ENCODE peak calls at places on chromosomes 16 and 17, in four cellular contexts. C is left ventricle myocardium inferior, B is AG09319, L is dorsolateral prefrontal cortex. F is an unnamed sample.
A peak's percentile ranks its signal among the peaks of the same experiment; 100 is the strongest.

GRCh38 chr16:22075776-22076175 is 16.6 kb upstream of the VWA3A start:
- DNase-seq in L (no peak), C (no peak), B (no peak), F (no peak)

GRCh38 chr17:13594762-13595697 is 6.7 kb downstream of the HS3ST3A1 start:
- DNase-seq in B (peak; percentile 73), L (peak; percentile 75), C (peak; percentile 27), F (peak; percentile 86)

GRCh38 chr17:78124081-78124835 is 4.3 kb downstream of the TMC6 start:
- DNase-seq in B (no peak), C (no peak), L (no peak), F (peak; percentile 57)

GRCh38 chr17:8151641-8152111 is 528 bp downstream of the PER1 start:
- DNase-seq in B (no peak), C (peak; percentile 96), L (peak; percentile 76), F (peak; percentile 80)

GRCh38 chr17:77451894-77452852 is 311.4 kb downstream of the SEC14L1 start:
- DNase-seq in B (no peak), C (peak; percentile 76), L (peak; percentile 79), F (peak; percentile 83)

GRCh38 chr17:57256708-57257112 is 387 bp downstream of the MSI2 start:
- DNase-seq in L (no peak), C (peak; percentile 20), B (no peak), F (peak; percentile 37)

GRCh38 chr17:64129515-64129764 is 504 bp downstream of the ERN1 start:
- DNase-seq in C (no peak), L (no peak), B (no peak), F (no peak)

GRCh38 chr17:33291248-33292183 is 1.6 kb downstream of the ASIC2 start:
- DNase-seq in C (no peak), B (no peak), L (peak; percentile 48), F (peak; percentile 16)

GRCh38 chr16:64363039-64363438 is 758.8 kb downstream of the CDH11 start:
- DNase-seq in B (no peak), L (no peak), C (no peak), F (no peak)

GRCh38 chr16:84143081-84143480 is 1.9 kb downstream of the HSDL1 start:
- DNase-seq in L (no peak), C (no peak), B (no peak), F (no peak)

GRCh38 chr17:74089869-74090464 is 113.5 kb upstream of the RPL38 start:
- DNase-seq in B (no peak), L (peak; percentile 54), C (no peak), F (peak; percentile 38)

GRCh38 chr17:67489273-67489672 is 112.2 kb downstream of the PITPNC1 start:
- DNase-seq in C (no peak), B (no peak), L (no peak), F (no peak)

GRCh38 chr16:67723151-67723915 is 4.2 kb upstream of the GFOD2 start:
- DNase-seq in L (no peak), B (no peak), C (no peak), F (no peak)

GRCh38 chr16:10979717-10980601 is 35.6 kb downstream of the CLEC16A start:
- DNase-seq in B (no peak), C (no peak), L (peak; percentile 42), F (peak; percentile 67)

GRCh38 chr17:48753794-48754499 is 25.4 kb upstream of the HOXB13 start:
- DNase-seq in C (no peak), B (no peak), L (no peak), F (no peak)

GRCh38 chr16:50434872-50435478 is 66.2 kb upstream of the BRD7 start:
- DNase-seq in L (no peak), B (no peak), C (no peak), F (no peak)

GRCh38 chr16:88920618-88921602 is 54.5 kb upstream of the PABPN1L start:
- DNase-seq in C (peak; percentile 85), B (peak; percentile 66), L (no peak), F (no peak)

GRCh38 chr16:85615014-85615851 is 2.1 kb downstream of the GSE1 start:
- DNase-seq in C (peak; percentile 56), B (no peak), L (no peak), F (no peak)

GRCh38 chr17:57980522-57980921 is 7.5 kb downstream of the VEZF1 start:
- DNase-seq in L (no peak), C (no peak), B (no peak), F (no peak)

GRCh38 chr16:58377932-58378331 is 14.3 kb upstream of the GINS3 start:
- DNase-seq in B (no peak), L (no peak), C (no peak), F (no peak)

GRCh38 chr16:66409156-66409555 is 17.9 kb upstream of the BEAN1 start:
- DNase-seq in L (no peak), B (no peak), C (no peak), F (no peak)

GRCh38 chr16:69772560-69773254 is 10.6 kb downstream of the WWP2 start:
- DNase-seq in B (no peak), L (no peak), C (no peak), F (no peak)

GRCh38 chr16:77273-77806 is 685 bp upstream of the MPG start:
- DNase-seq in C (peak; percentile 67), L (no peak), B (no peak), F (no peak)

GRCh38 chr16:12132850-12133249 is 156.3 kb downstream of the SNX29 start:
- DNase-seq in C (no peak), B (no peak), L (no peak), F (no peak)

GRCh38 chr16:55499951-55500350 is 8.9 kb upstream of the LPCAT2 start:
- DNase-seq in B (peak; percentile 95), C (no peak), L (no peak), F (peak; percentile 80)

GRCh38 chr17:32798938-32799337 is 78.0 kb downstream of the MYO1D start:
- DNase-seq in C (no peak), B (no peak), L (no peak), F (no peak)

GRCh38 chr16:22813223-22813945 is 578 bp upstream of the HS3ST2 start:
- DNase-seq in L (peak; percentile 50), C (peak; percentile 42), B (no peak), F (peak; percentile 18)

GRCh38 chr17:17180141-17180603 is 26.0 kb downstream of the PLD6 start:
- DNase-seq in L (peak; percentile 71), C (peak; percentile 52), B (no peak), F (peak; percentile 50)

GRCh38 chr17:75317671-75318070 is 28.4 kb upstream of the SLC25A19 start:
- DNase-seq in L (no peak), C (no peak), B (no peak), F (no peak)

GRCh38 chr17:50636145-50636803 is 1.6 kb downstream of the ABCC3 start:
- DNase-seq in C (no peak), B (no peak), L (no peak), F (no peak)

GRCh38 chr17:81941484-81942166 is 4.5 kb upstream of the PYCR1 start:
- DNase-seq in C (peak; percentile 61), B (no peak), L (peak; percentile 55), F (no peak)

GRCh38 chr16:48365601-48366164 is 19.5 kb downstream of the SIAH1 start:
- DNase-seq in C (peak; percentile 92), B (peak; percentile 66), L (peak; percentile 85), F (peak; percentile 89)

GRCh38 chr16:83301966-83302365 is 505.8 kb upstream of the HSBP1 start:
- DNase-seq in L (no peak), B (no peak), C (no peak), F (no peak)

GRCh38 chr17:52790359-52790955 is 631.9 kb upstream of the CA10 start:
- DNase-seq in B (no peak), C (no peak), L (no peak), F (no peak)

GRCh38 chr17:9802294-9802693 is 10.9 kb upstream of the DHRS7C start:
- DNase-seq in B (no peak), L (no peak), C (peak; percentile 25), F (no peak)

GRCh38 chr17:10325036-10325435 is 47.8 kb downstream of the MYH13 start:
- DNase-seq in B (no peak), C (no peak), L (no peak), F (no peak)

GRCh38 chr17:17264430-17264829 is 16.6 kb downstream of the COPS3 start:
- DNase-seq in C (no peak), L (no peak), B (no peak), F (no peak)

GRCh38 chr17:41965694-41966375 is 760 bp upstream of the CNP start:
- DNase-seq in L (peak; percentile 45), C (peak; percentile 45), B (no peak), F (peak; percentile 37)